ENCODE peak calls at places on chromosomes 7 and 10, in nine cellular contexts. K is hepatocyte, D is lower lobe of right lung, O is transverse colon, V is breast epithelium, M is right lobe of liver, N is upper lobe of right lung, H is testis, A is SK-N-SH. X is an unnamed sample. For H3K27me3, the result is how much of the 10 kb centered on the place peaks cover.

GRCh38 chr7:127582361-127582760 is 3.0 kb downstream of the GCC1 start:
- DNase-seq in O (peak), D (no peak), A (no peak), V (no peak), K (no peak), H (peak), M (peak), N (no peak), X (peak)

GRCh38 chr7:132024290-132024689 is 467.9 kb upstream of the PODXL start:
- DNase-seq in N (no peak), A (no peak), H (no peak), M (no peak), K (no peak), D (no peak), V (no peak), O (no peak), X (no peak)

GRCh38 chr10:103696411-103697145 is 158.8 kb downstream of the SH3PXD2A start:
- DNase-seq in H (no peak), O (peak), A (peak), V (no peak), D (no peak), N (no peak), M (no peak), K (peak), X (peak)

GRCh38 chr7:369981-370621 is 80.1 kb downstream of the FOXL3 start:
- DNase-seq in K (peak), A (no peak), O (peak), H (no peak), M (peak), V (peak), N (no peak), D (peak), X (no peak)

GRCh38 chr7:33185786-33186185 is 56.4 kb downstream of the BBS9 start:
- DNase-seq in A (peak), K (peak), M (no peak), O (no peak), N (no peak), D (no peak), V (no peak), H (no peak), X (no peak)

GRCh38 chr7:30738026-30738915 is 13.7 kb upstream of the INMT start:
- DNase-seq in A (no peak), N (peak), O (no peak), V (no peak), H (no peak), M (no peak), D (no peak), K (no peak), X (no peak)

GRCh38 chr7:81846398-81846797 is 76.6 kb upstream of the HGF start:
- DNase-seq in M (no peak), V (no peak), N (no peak), D (no peak), H (no peak), O (no peak), K (peak), A (no peak), X (no peak)

GRCh38 chr7:52648903-52649302 is 386.5 kb upstream of the POM121L12 start:
- DNase-seq in N (no peak), M (no peak), H (no peak), K (no peak), V (no peak), O (no peak), D (no peak), A (no peak), X (no peak)

GRCh38 chr7:36732806-36733205 is 8.5 kb upstream of the AOAH start:
- DNase-seq in D (no peak), A (no peak), K (no peak), N (no peak), V (no peak), O (no peak), H (no peak), M (no peak), X (no peak)

GRCh38 chr7:37684927-37685326 is 1.4 kb downstream of the GPR141 start:
- DNase-seq in N (no peak), A (no peak), K (no peak), M (no peak), O (no peak), H (no peak), D (no peak), V (no peak), X (no peak)

GRCh38 chr10:24858244-24858907 is 94.0 kb downstream of the PRTFDC1 start:
- DNase-seq in D (no peak), A (no peak), M (no peak), V (no peak), O (no peak), N (no peak), K (no peak), H (no peak), X (no peak)

GRCh38 chr10:80938920-80939319 is 401.2 kb downstream of the SH2D4B start:
- DNase-seq in K (no peak), M (no peak), O (no peak), N (no peak), V (no peak), A (no peak), H (no peak), D (no peak), X (no peak)

GRCh38 chr10:94617389-94617944 is 66.1 kb upstream of the CYP2C18 start:
- DNase-seq in D (no peak), M (no peak), H (no peak), N (no peak), O (no peak), K (no peak), A (no peak), V (no peak), X (no peak)

GRCh38 chr10:29479081-29479917 is 155.5 kb downstream of the SVIL start:
- DNase-seq in K (no peak), O (no peak), N (no peak), D (no peak), M (no peak), H (no peak), V (no peak), A (no peak), X (no peak)

GRCh38 chr10:18368681-18369080 is 228.5 kb downstream of the CACNB2 start:
- DNase-seq in K (peak), V (no peak), D (no peak), A (no peak), M (no peak), N (no peak), H (no peak), O (no peak), X (no peak)

GRCh38 chr7:53596230-53596629 is 560.8 kb downstream of the POM121L12 start:
- DNase-seq in M (no peak), O (no peak), A (no peak), K (peak), H (no peak), V (no peak), N (no peak), D (no peak), X (no peak)

GRCh38 chr10:16976803-16977202 is 152.8 kb downstream of the CUBN start:
- DNase-seq in H (no peak), V (no peak), D (no peak), K (no peak), N (no peak), O (no peak), M (no peak), A (no peak), X (no peak)

GRCh38 chr7:101155303-101155702 is 1.0 kb downstream of the AP1S1 start:
- DNase-seq in V (no peak), A (no peak), N (no peak), O (no peak), H (no peak), D (no peak), K (no peak), M (no peak), X (no peak)

GRCh38 chr7:26101471-26102151 is 50.4 kb upstream of the NFE2L3 start:
- DNase-seq in V (no peak), A (no peak), O (peak), D (no peak), N (no peak), M (no peak), H (peak), K (no peak), X (no peak)

GRCh38 chr10:117003336-117003735 is 1.7 kb downstream of the SHTN1 start:
- DNase-seq in A (no peak), H (no peak), N (no peak), V (peak), D (no peak), O (no peak), M (peak), K (no peak), X (no peak)

GRCh38 chr10:117004627-117005453 is at the start of gene SHTN1:
- DNase-seq in K (peak), M (peak), D (peak), N (peak), O (peak), V (peak), A (peak), H (peak), X (peak)

GRCh38 chr10:117005454-117006055 is 568 bp upstream of the SHTN1 start:
- DNase-seq in A (no peak), K (peak), M (peak), N (no peak), V (peak), D (no peak), O (peak), H (peak), X (no peak)

GRCh38 chr10:117002206-117002605 is 2.8 kb downstream of the SHTN1 start:
- DNase-seq in A (no peak), N (no peak), H (no peak), V (no peak), M (no peak), K (no peak), O (no peak), D (no peak), X (no peak)

DNA sequence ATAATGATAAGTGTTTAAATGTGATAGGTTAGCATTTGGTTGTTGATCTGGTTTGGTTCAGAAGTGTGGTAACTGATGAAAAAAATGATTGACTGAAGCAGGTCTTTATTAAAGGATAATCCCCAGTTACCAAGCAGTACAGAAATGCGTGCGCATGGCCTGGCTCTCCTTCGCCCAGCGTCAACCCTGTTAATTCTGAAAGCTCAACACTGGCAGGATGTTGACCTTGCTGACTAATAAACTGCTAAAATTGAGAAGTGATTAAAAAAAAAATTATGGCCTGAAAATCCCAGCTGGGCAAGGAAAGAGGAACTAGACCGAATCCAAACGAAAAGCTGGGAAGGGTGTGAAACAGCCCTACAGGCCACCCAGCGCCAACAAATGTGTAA is 755 bp downstream of the SHTN1 start:
- DNase-seq in H (no peak), V (no peak), K (no peak), A (no peak), D (no peak), N (no peak), O (no peak), M (no peak), X (no peak)
- H3K27me3 ChIP-seq in H (under half), V (under half), K (under half), A (under half), D (under half), N (under half), O (under half), M (under half), X (under half)

DNA sequence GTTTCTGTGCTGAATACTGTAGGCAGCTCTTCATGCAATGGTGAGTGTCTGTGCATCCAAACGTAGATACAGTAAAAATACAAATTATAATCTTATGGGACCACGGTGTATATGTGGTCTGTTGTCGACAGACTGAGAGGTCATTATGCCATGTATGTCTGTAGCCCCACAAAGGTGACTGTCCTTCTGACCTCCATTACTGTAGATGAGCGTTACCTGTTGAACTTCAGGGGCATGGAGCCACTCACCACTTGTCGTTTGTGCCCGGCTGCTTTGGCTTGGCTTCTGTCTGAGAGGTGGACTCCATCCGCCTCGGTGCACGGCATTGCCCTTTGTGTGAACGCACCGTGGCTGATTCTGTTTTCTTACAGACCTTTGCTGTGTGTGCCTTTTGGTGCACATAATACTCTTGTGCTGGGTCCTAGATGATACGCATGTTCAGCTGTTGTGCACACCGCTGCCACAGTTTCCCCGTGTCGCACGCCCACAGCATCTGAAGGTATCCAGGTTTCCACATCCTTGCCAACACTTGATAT is 2.9 kb downstream of the UBE3C start:
- DNase-seq in A (no peak), K (no peak), O (no peak), M (no peak), V (no peak), H (no peak), D (no peak), N (no peak), X (no peak)
- H3K4me3 ChIP-seq in A (no peak), K (no peak), O (no peak), M (no peak), V (no peak), H (no peak), D (no peak), N (no peak), X (no peak)

GRCh38 chr10:64394744-64395143 is 873.5 kb downstream of the REEP3 start:
- DNase-seq in M (no peak), V (no peak), K (no peak), N (no peak), H (no peak), A (no peak), D (no peak), O (no peak), X (no peak)
- TF ChIP-seq CTCF in M (no peak), V (no peak), K (no peak), N (no peak), H (no peak), A (no peak), D (no peak), O (no peak), X (no peak)

GRCh38 chr7:28684729-28685211 is 272.5 kb downstream of the CREB5 start:
- DNase-seq in H (no peak), N (no peak), D (no peak), K (no peak), A (no peak), M (no peak), O (no peak), V (no peak), X (no peak)

GRCh38 chr7:28682811-28683210 is 270.5 kb downstream of the CREB5 start:
- DNase-seq in A (no peak), D (no peak), O (no peak), M (no peak), K (no peak), H (no peak), V (no peak), N (no peak), X (no peak)

GRCh38 chr7:28678421-28678965 is 266.2 kb downstream of the CREB5 start:
- DNase-seq in V (no peak), O (no peak), D (no peak), H (no peak), M (no peak), N (no peak), A (no peak), K (no peak), X (no peak)

GRCh38 chr7:28682136-28682535 is 269.8 kb downstream of the CREB5 start:
- DNase-seq in A (no peak), V (no peak), H (no peak), D (no peak), K (no peak), O (no peak), M (no peak), N (no peak), X (no peak)

DNA sequence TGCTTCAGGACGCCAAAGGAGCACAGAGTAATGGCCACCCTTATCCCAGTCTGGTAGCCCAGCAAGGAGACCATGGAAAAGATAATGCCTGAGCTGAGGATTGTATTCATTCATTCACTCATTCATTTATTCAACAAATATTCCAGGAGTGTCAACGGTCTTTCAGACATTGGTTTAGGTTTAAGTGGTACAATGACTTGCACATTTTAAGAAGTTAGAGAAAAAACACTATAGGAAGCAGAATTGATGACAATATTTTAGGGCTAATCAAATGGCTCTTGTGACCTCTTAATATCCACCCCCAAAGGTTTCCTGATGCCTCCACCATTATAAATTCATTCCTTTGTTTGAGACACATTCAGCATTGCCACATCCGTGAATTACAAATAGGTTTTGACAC is 269.4 kb downstream of the CREB5 start:
- DNase-seq in A (no peak), K (no peak), V (no peak), N (no peak), H (no peak), O (no peak), D (no peak), M (no peak), X (no peak)
- H3K27me3 ChIP-seq in A (under half), K (under half), V (under half), N (under half), H (under half), O (under half), D (under half), M (under half), X (under half)

DNA sequence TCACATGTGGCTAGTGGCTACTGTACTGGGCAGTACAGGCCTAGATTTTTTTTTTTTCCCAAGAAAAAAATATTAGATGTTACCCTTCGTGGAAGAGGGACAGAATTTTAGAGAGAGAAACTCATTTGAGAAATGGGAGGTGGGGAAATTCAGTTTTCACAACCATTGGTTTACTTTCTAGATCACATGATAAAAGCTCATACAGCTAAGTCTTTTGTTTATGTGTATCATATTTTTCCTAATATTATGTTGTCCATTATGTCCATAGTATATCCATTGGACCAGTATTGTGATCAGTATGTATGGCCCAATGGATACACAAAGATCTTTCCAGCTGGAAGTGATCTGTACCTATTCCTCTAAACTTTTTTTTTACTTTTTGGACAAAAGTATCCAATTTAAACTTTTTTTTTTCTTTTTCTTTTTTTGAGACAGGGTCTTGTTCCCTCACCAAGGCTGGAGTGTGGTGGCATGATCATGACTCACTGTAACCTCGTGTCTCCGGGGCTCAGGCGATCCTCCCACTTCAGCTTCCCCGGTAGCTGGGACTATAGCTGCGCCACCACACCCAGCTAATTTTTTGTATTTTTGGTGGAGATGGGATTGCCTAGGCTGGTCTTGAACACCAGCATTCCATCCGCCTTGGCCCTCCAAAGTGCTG is 4.1 kb downstream of the CALU start:
- DNase-seq in H (no peak), K (no peak), V (no peak), N (no peak), A (no peak), D (no peak), O (no peak), M (no peak), X (no peak)
- H3K4me3 ChIP-seq in H (no peak), K (no peak), V (no peak), N (no peak), A (no peak), D (no peak), O (no peak), M (no peak), X (no peak)

GRCh38 chr10:113705344-113705878 is 25.7 kb downstream of the CASP7 start:
- DNase-seq in M (no peak), A (no peak), N (no peak), D (no peak), O (no peak), K (no peak), H (no peak), V (no peak), X (no peak)
- TF ChIP-seq CTCF in M (no peak), A (no peak), N (no peak), D (no peak), O (no peak), K (no peak), H (no peak), V (no peak), X (no peak)

DNA sequence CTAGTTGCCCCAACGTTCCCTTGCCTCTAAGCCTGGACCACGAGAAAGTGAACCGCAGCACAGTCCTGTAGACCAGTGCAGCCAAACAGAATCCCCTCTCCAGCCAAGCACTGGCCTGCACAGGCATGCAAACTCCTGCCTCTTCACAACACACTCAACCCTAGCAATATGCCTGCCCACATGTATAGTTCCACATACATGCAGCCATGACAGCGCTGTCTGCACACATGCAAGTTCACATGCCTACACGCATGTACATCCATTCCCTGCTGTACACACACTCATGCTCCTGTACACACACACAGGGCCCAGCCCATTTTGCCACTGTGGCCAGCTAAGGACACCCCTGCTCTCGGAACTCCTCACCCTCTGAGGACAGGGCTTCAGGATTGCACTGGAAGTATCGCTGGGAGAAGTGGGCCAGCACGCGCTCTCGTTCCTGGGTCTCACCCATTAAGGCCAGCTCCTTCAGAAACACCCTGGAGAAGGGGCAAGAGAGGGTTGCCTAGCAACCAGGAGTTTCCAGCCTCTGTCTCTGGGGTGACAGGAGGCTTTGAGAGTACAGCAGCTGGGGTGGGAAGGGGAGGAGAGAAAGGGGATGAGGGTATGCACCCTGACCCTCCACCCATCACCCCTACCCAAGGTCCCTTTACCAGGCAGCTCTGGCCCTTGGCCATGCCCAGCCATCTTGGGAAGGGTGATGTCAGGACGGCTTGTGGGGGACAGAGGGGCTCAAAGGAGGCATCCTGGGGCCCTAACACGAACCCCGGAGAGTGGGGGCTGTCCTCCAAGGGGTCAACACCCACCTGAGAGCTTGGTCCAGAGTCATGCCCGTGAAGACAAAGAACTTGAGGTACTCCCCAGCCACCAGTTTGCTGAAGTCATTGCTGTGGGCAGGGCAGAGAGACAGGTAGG is 7.0 kb downstream of the PSD start:
- DNase-seq in A (no peak), K (no peak), H (no peak), O (no peak), M (no peak), N (peak), D (no peak), V (no peak), X (no peak)
- H3K27me3 ChIP-seq in A (under half), K (under half), H (under half), O (half or more), M (under half), N (half or more), D (half or more), V (under half), X (under half)